ENCODE peak calls at places on chromosomes 3 and 15, in eight cellular contexts. One of them, this sample, is unnamed.

GRCh38 chr15:89129123-89129815 is 41.0 kb downstream of the ABHD2 start:
- DNase-seq in T-cell: peak
- DNase-seq in Kasumi-1: no peak
- DNase-seq in T-helper 9 cell: peak
- DNase-seq in renal cortical epithelial cell: peak
- DNase-seq in activated CD4-positive, alpha-beta T cell treated with anti-CD3 and anti-CD28 coated beads, Interleukin-2, amount 50 U/mL, for 1 hour: peak
- DNase-seq in cardiac septum: peak
- DNase-seq in ELF-1: peak
- DNase-seq in this sample: peak

GRCh38 chr3:173538410-173538809 is 140.9 kb downstream of the NLGN1 start:
- DNase-seq in T-cell: no peak
- DNase-seq in Kasumi-1: no peak
- DNase-seq in T-helper 9 cell: no peak
- DNase-seq in renal cortical epithelial cell: no peak
- DNase-seq in activated CD4-positive, alpha-beta T cell treated with anti-CD3 and anti-CD28 coated beads, Interleukin-2, amount 50 U/mL, for 1 hour: no peak
- DNase-seq in cardiac septum: no peak
- DNase-seq in ELF-1: no peak
- DNase-seq in this sample: no peak

GRCh38 chr3:108486910-108487309 is 23.5 kb downstream of the MYH15 start:
- DNase-seq in T-cell: no peak
- DNase-seq in Kasumi-1: no peak
- DNase-seq in T-helper 9 cell: no peak
- DNase-seq in renal cortical epithelial cell: peak
- DNase-seq in activated CD4-positive, alpha-beta T cell treated with anti-CD3 and anti-CD28 coated beads, Interleukin-2, amount 50 U/mL, for 1 hour: no peak
- DNase-seq in cardiac septum: no peak
- DNase-seq in ELF-1: peak
- DNase-seq in this sample: no peak

GRCh38 chr3:126713229-126713628 is 9.2 kb downstream of the CHCHD6 start:
- DNase-seq in T-cell: no peak
- DNase-seq in Kasumi-1: peak
- DNase-seq in T-helper 9 cell: no peak
- DNase-seq in renal cortical epithelial cell: no peak
- DNase-seq in activated CD4-positive, alpha-beta T cell treated with anti-CD3 and anti-CD28 coated beads, Interleukin-2, amount 50 U/mL, for 1 hour: no peak
- DNase-seq in cardiac septum: no peak
- DNase-seq in ELF-1: no peak
- DNase-seq in this sample: no peak

GRCh38 chr15:98946301-98947255 is 61.0 kb downstream of the PGPEP1L start:
- DNase-seq in T-cell: no peak
- DNase-seq in Kasumi-1: peak
- DNase-seq in T-helper 9 cell: no peak
- DNase-seq in renal cortical epithelial cell: no peak
- DNase-seq in activated CD4-positive, alpha-beta T cell treated with anti-CD3 and anti-CD28 coated beads, Interleukin-2, amount 50 U/mL, for 1 hour: no peak
- DNase-seq in cardiac septum: peak
- DNase-seq in ELF-1: no peak
- DNase-seq in this sample: no peak

GRCh38 chr3:45832691-45833090 is 9.2 kb downstream of the LZTFL1 start:
- DNase-seq in T-cell: no peak
- DNase-seq in Kasumi-1: peak
- DNase-seq in T-helper 9 cell: no peak
- DNase-seq in renal cortical epithelial cell: peak
- DNase-seq in activated CD4-positive, alpha-beta T cell treated with anti-CD3 and anti-CD28 coated beads, Interleukin-2, amount 50 U/mL, for 1 hour: no peak
- DNase-seq in cardiac septum: no peak
- DNase-seq in ELF-1: no peak
- DNase-seq in this sample: no peak

GRCh38 chr3:178583963-178584575 is 47.8 kb downstream of the KCNMB2 start:
- DNase-seq in T-cell: no peak
- DNase-seq in Kasumi-1: no peak
- DNase-seq in T-helper 9 cell: no peak
- DNase-seq in renal cortical epithelial cell: no peak
- DNase-seq in activated CD4-positive, alpha-beta T cell treated with anti-CD3 and anti-CD28 coated beads, Interleukin-2, amount 50 U/mL, for 1 hour: no peak
- DNase-seq in cardiac septum: no peak
- DNase-seq in ELF-1: no peak
- DNase-seq in this sample: no peak

GRCh38 chr15:45469027-45469426 is 53.5 kb downstream of the SLC30A4 start:
- DNase-seq in T-cell: no peak
- DNase-seq in Kasumi-1: no peak
- DNase-seq in T-helper 9 cell: no peak
- DNase-seq in renal cortical epithelial cell: no peak
- DNase-seq in activated CD4-positive, alpha-beta T cell treated with anti-CD3 and anti-CD28 coated beads, Interleukin-2, amount 50 U/mL, for 1 hour: no peak
- DNase-seq in cardiac septum: no peak
- DNase-seq in ELF-1: no peak
- DNase-seq in this sample: no peak

GRCh38 chr3:40690696-40691597 is 166.2 kb downstream of the ZNF621 start:
- DNase-seq in T-cell: no peak
- DNase-seq in Kasumi-1: peak
- DNase-seq in T-helper 9 cell: no peak
- DNase-seq in renal cortical epithelial cell: peak
- DNase-seq in activated CD4-positive, alpha-beta T cell treated with anti-CD3 and anti-CD28 coated beads, Interleukin-2, amount 50 U/mL, for 1 hour: no peak
- DNase-seq in cardiac septum: peak
- DNase-seq in ELF-1: no peak
- DNase-seq in this sample: no peak

GRCh38 chr3:172065967-172066762 is 26.8 kb downstream of the FNDC3B start:
- DNase-seq in T-cell: no peak
- DNase-seq in Kasumi-1: no peak
- DNase-seq in T-helper 9 cell: no peak
- DNase-seq in renal cortical epithelial cell: peak
- DNase-seq in activated CD4-positive, alpha-beta T cell treated with anti-CD3 and anti-CD28 coated beads, Interleukin-2, amount 50 U/mL, for 1 hour: no peak
- DNase-seq in cardiac septum: no peak
- DNase-seq in ELF-1: no peak
- DNase-seq in this sample: no peak

GRCh38 chr3:58183891-58184290 is 26.9 kb downstream of the DNASE1L3 start:
- DNase-seq in T-cell: no peak
- DNase-seq in Kasumi-1: no peak
- DNase-seq in T-helper 9 cell: no peak
- DNase-seq in renal cortical epithelial cell: no peak
- DNase-seq in activated CD4-positive, alpha-beta T cell treated with anti-CD3 and anti-CD28 coated beads, Interleukin-2, amount 50 U/mL, for 1 hour: no peak
- DNase-seq in cardiac septum: no peak
- DNase-seq in ELF-1: no peak
- DNase-seq in this sample: no peak

GRCh38 chr3:182182531-182182968 is 470.8 kb downstream of the SOX2 start:
- DNase-seq in T-cell: no peak
- DNase-seq in Kasumi-1: no peak
- DNase-seq in T-helper 9 cell: no peak
- DNase-seq in renal cortical epithelial cell: peak
- DNase-seq in activated CD4-positive, alpha-beta T cell treated with anti-CD3 and anti-CD28 coated beads, Interleukin-2, amount 50 U/mL, for 1 hour: no peak
- DNase-seq in cardiac septum: no peak
- DNase-seq in ELF-1: no peak
- DNase-seq in this sample: no peak

GRCh38 chr3:183278479-183279088 is 25.5 kb downstream of the B3GNT5 start:
- DNase-seq in T-cell: no peak
- DNase-seq in Kasumi-1: no peak
- DNase-seq in T-helper 9 cell: no peak
- DNase-seq in renal cortical epithelial cell: peak
- DNase-seq in activated CD4-positive, alpha-beta T cell treated with anti-CD3 and anti-CD28 coated beads, Interleukin-2, amount 50 U/mL, for 1 hour: no peak
- DNase-seq in cardiac septum: no peak
- DNase-seq in ELF-1: no peak
- DNase-seq in this sample: no peak

GRCh38 chr3:125511420-125512094 is 8.4 kb downstream of the SNX4 start:
- DNase-seq in T-cell: no peak
- DNase-seq in Kasumi-1: no peak
- DNase-seq in T-helper 9 cell: no peak
- DNase-seq in renal cortical epithelial cell: no peak
- DNase-seq in activated CD4-positive, alpha-beta T cell treated with anti-CD3 and anti-CD28 coated beads, Interleukin-2, amount 50 U/mL, for 1 hour: no peak
- DNase-seq in cardiac septum: no peak
- DNase-seq in ELF-1: no peak
- DNase-seq in this sample: no peak

This sample was measured in activated naive CD8-positive, alpha-beta T cell treated with anti-CD3 and anti-CD28 coated beads, Interleukin-2, amount 10 ng/mL, durations not matched to agents 7 days and 5 days.